ENCODE peak calls at places on chromosomes 3 and 15, in four cellular contexts. P is progenitor cell of endocrine pancreas, C is cardiac fibroblast, G is epithelial cell of esophagus. V is an unnamed sample.

GRCh38 chr15:82950746-82951370 is 1.7 kb downstream of the HOMER2 start:
- DNase-seq in P (no peak), C (no peak), G (no peak), V (peak)

GRCh38 chr15:51647128-51647562 is 24.6 kb upstream of the DMXL2 start:
- DNase-seq in P (no peak), C (peak), G (peak), V (no peak)

GRCh38 chr15:57961919-57962318 is 103.6 kb downstream of the ALDH1A2 start:
- DNase-seq in P (no peak), C (peak), G (no peak), V (no peak)

GRCh38 chr3:47096955-47097354 is 67.0 kb downstream of the SETD2 start:
- DNase-seq in P (no peak), C (peak), G (peak), V (no peak)

GRCh38 chr15:99842071-99842470 is 108.8 kb upstream of the LYSMD4 start:
- DNase-seq in P (no peak), C (no peak), G (no peak), V (no peak)

GRCh38 chr3:195093731-195094130 is 177.2 kb downstream of the XXYLT1 start:
- DNase-seq in P (no peak), C (no peak), G (no peak), V (no peak)

GRCh38 chr15:52481915-52482314 is 46.8 kb downstream of the MYO5A start:
- DNase-seq in P (no peak), C (peak), G (peak), V (peak)

GRCh38 chr15:89999676-90000174 is 1.4 kb upstream of the ZNF710 start:
- DNase-seq in P (no peak), C (no peak), G (peak), V (no peak)

GRCh38 chr3:4355401-4356224 is 52.4 kb downstream of the SETMAR start:
- DNase-seq in P (no peak), C (peak), G (no peak), V (no peak)

GRCh38 chr3:186510374-186511079 is 33.7 kb downstream of the CRYGS start:
- DNase-seq in P (no peak), C (no peak), G (peak), V (peak)

GRCh38 chr15:85540085-85540797 is 159.8 kb downstream of the AKAP13 start:
- DNase-seq in P (no peak), C (no peak), G (no peak), V (no peak)

GRCh38 chr3:188686319-188686718 is 485.5 kb upstream of the TPRG1 start:
- DNase-seq in P (no peak), C (no peak), G (no peak), V (no peak)

GRCh38 chr3:172582712-172583111 is 59.5 kb upstream of the TNFSF10 start:
- DNase-seq in P (no peak), C (peak), G (peak), V (no peak)

GRCh38 chr3:51340989-51341636 is 44.0 kb upstream of the MANF start:
- DNase-seq in P (no peak), C (peak), G (peak), V (no peak)

GRCh38 chr3:149479621-149480325 is 5.3 kb downstream of the TM4SF4 start:
- DNase-seq in P (no peak), C (peak), G (no peak), V (no peak)

GRCh38 chr15:25543156-25543555 is 104.3 kb upstream of the UBE3A start:
- DNase-seq in P (no peak), C (peak), G (peak), V (no peak)

GRCh38 chr3:134685881-134686802 is 35.3 kb upstream of the KY start:
- DNase-seq in P (no peak), C (peak), G (no peak), V (no peak)

GRCh38 chr15:74648051-74648622 is 32.5 kb downstream of the CLK3 start:
- DNase-seq in P (no peak), C (no peak), G (no peak), V (no peak)

GRCh38 chr3:9279959-9280358 is 30.5 kb upstream of the SRGAP3 start:
- DNase-seq in P (no peak), C (no peak), G (peak), V (no peak)

GRCh38 chr3:23475446-23475845 is 272.3 kb downstream of the UBE2E2 start:
- DNase-seq in P (no peak), C (no peak), G (peak), V (no peak)

GRCh38 chr3:129021140-129021551 is 20.0 kb downstream of the EFCC1 start:
- DNase-seq in P (no peak), C (no peak), G (no peak), V (no peak)

GRCh38 chr3:4996771-4997291 is 17.6 kb downstream of the BHLHE40 start:
- DNase-seq in P (no peak), C (no peak), G (no peak), V (no peak)

GRCh38 chr15:77034620-77035467 is 36.1 kb downstream of the TSPAN3 start:
- DNase-seq in P (peak), C (peak), G (no peak), V (no peak)

GRCh38 chr15:53791616-53792015 is 32.2 kb upstream of the WDR72 start:
- DNase-seq in P (no peak), C (no peak), G (no peak), V (no peak)

GRCh38 chr3:147941984-147942383 is 532.8 kb downstream of the ZIC1 start:
- DNase-seq in P (no peak), C (no peak), G (no peak), V (no peak)

GRCh38 chr3:183502237-183502636 is 53.3 kb downstream of the KLHL6 start:
- DNase-seq in P (no peak), C (no peak), G (no peak), V (no peak)

GRCh38 chr3:71650372-71650771 is 66.8 kb upstream of the FOXP1 start:
- DNase-seq in P (no peak), C (no peak), G (no peak), V (no peak)

GRCh38 chr3:127216415-127217261 is 23.7 kb downstream of the PRR23E start:
- DNase-seq in P (no peak), C (no peak), G (no peak), V (peak)

GRCh38 chr3:50154840-50155490 is at the start of gene SEMA3F:
- DNase-seq in P (peak), C (peak), G (peak), V (peak)

GRCh38 chr3:120062474-120062873 is 31.8 kb downstream of the GSK3B start:
- DNase-seq in P (no peak), C (peak), G (no peak), V (no peak)

GRCh38 chr3:102069211-102069662 is 219.9 kb downstream of the NFKBIZ start:
- DNase-seq in P (no peak), C (peak), G (peak), V (no peak)

GRCh38 chr3:62554264-62554799 is 181.0 kb upstream of the FEZF2 start:
- DNase-seq in P (no peak), C (peak), G (peak), V (no peak)

GRCh38 chr3:184873136-184873535 is 61.2 kb downstream of the VPS8 start:
- DNase-seq in P (no peak), C (no peak), G (no peak), V (no peak)

GRCh38 chr3:184880616-184881015 is 68.7 kb downstream of the VPS8 start:
- DNase-seq in P (no peak), C (no peak), G (no peak), V (no peak)

GRCh38 chr3:184872200-184872599 is 60.2 kb downstream of the VPS8 start:
- DNase-seq in P (no peak), C (no peak), G (no peak), V (no peak)

DNA sequence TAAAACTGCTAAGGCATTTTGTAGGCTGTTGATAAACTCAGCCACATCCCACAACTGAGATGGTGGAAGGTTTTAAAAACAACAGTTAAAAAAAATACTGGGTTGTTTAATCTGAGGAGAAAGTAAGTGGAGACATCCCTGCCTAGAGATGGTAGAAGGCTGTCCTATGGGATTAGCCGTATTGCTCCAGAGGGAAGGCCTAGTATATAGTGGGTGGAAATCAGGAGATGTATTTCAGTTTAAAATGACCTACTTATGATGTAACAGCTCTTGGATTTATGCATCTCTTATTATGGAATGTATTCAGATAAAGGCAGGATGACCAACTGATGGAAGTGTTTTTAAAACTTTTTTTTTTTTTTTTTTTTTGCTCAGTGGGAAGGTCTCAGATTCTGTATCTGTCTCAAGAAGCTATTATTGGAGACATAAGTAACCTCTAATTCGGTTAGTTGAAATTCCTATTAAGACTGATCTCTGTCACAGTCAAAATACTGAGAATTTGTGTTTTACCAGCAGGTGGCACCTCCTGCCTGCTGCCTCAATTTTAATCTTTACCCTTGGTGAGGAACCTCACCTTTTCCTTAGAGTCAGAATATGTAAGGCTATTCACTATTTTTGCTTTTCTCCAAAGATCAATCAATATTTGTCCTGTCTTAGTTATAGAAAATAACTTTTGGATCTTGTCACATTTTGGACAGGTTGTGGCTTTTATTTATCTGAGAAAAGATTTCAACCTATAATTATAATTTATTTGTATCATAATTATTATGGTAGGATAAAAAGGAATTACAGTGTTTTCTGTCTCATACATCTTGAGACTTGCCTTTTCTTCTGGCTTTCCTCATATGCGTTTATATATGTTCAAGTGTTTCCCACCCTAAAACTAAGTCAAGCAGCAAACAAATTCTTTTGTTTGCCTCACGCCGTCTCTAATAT is 63.0 kb downstream of the VPS8 start:
- DNase-seq in P (peak), C (peak), G (peak), V (peak)
- TF ChIP-seq CTCF in P (peak), C (peak), G (peak), V (peak)

GRCh38 chr15:60337069-60337468 is 60.7 kb downstream of the ANXA2 start:
- DNase-seq in P (no peak), C (no peak), G (no peak), V (no peak)

GRCh38 chr15:60339236-60339635 is 58.5 kb downstream of the ANXA2 start:
- DNase-seq in P (no peak), C (no peak), G (no peak), V (no peak)

GRCh38 chr15:60338810-60339209 is 59.0 kb downstream of the ANXA2 start:
- DNase-seq in P (no peak), C (no peak), G (peak), V (no peak)

GRCh38 chr15:60343221-60343970 is 54.4 kb downstream of the ANXA2 start:
- DNase-seq in P (no peak), C (no peak), G (peak), V (no peak)

GRCh38 chr15:60340207-60340921 is 57.4 kb downstream of the ANXA2 start:
- DNase-seq in P (no peak), C (no peak), G (peak), V (no peak)
- TF ChIP-seq CTCF in P (no peak), C (peak), G (no peak), V (no peak)

DNA sequence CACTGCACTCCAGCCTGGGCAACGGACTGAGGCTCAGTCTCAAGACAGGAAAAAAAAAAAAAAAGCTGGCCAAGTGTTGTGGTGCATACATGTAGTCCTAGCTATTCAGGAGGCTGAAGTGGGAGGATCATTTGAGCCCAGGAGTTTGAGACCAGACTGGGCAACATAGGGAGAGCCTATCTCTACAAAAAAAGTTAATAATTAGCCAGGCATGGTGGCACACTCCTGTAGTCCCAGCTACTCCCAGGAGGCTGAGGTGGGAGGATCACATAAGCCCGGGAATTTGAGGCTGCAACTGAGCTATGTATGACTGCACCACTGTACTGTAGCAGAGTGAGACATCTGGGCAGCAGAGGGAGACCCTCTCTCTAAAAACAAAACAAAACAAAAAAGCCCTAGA is 58.9 kb downstream of the RBPMS2 start:
- DNase-seq in P (no peak), C (no peak), G (no peak), V (no peak)
- TF ChIP-seq CTCF in P (no peak), C (no peak), G (no peak), V (no peak)

DNA sequence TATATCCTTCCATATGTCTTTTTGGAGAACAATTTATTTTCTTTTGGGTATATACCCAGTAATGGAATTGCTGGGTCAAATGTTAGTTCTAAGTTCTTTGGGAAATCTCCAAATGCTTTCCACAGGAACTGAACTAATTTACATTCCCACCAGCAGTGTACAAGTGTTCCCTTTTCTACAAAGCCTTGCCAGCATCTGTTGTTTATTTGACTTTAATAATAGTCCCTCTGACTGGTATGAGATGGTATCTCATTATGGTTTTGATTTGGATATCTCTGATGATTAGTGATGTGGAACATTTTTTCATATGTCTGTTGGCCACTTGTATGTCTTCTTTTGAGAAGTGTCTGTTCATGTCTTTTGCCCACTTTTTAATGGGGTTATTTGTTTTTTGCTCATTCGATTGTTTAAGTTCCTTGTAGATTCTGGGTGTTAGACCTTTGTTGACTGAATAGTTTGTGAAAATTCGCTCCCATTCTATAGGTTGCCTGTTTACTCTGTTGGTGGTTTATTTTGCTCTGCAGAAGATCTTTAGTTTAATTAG is 48.4 kb downstream of the TMEM45A start:
- DNase-seq in P (no peak), C (no peak), G (no peak), V (no peak)
- TF ChIP-seq CTCF in P (no peak), C (no peak), G (no peak), V (no peak)

V was measured in GM10248.